ENCODE peak calls at places on chromosomes 13 and 19, in seven cellular contexts. L is uterus; H is effector CD4-positive, alpha-beta T cell; P is NCI-H1092; C is breast epithelium; E is CD4-positive, alpha-beta memory T cell; A is head of caudate nucleus. X is an unnamed sample.
A peak's percentile ranks its signal among the peaks of the same experiment; 100 is the strongest.

GRCh38 chr19:10593820-10594637 is 6.9 kb upstream of the AP1M2 start:
- DNase-seq in E (no peak), H (no peak), P (no peak), L (no peak), C (no peak), A (peak; percentile 75), X (no peak)

GRCh38 chr19:3213159-3213558 is 11.3 kb upstream of the CELF5 start:
- DNase-seq in L (no peak), H (no peak), C (no peak), A (no peak), P (no peak), E (no peak), X (no peak)

GRCh38 chr19:41156207-41156606 is 36.8 kb upstream of the CYP2S1 start:
- DNase-seq in E (no peak), A (no peak), L (no peak), H (no peak), P (no peak), C (no peak), X (no peak)

GRCh38 chr19:33389574-33390119 is 16.1 kb downstream of the CEBPG start:
- DNase-seq in P (no peak), E (no peak), C (peak; percentile 47), L (no peak), A (peak; percentile 30), H (no peak), X (no peak)

GRCh38 chr19:15015946-15016542 is 33.2 kb upstream of the CASP14 start:
- DNase-seq in E (no peak), A (no peak), L (no peak), H (no peak), P (no peak), C (no peak), X (no peak)

GRCh38 chr19:55253842-55254624 is 4.8 kb downstream of the PPP6R1 start:
- DNase-seq in C (no peak), E (peak; percentile 76), H (peak; percentile 57), L (no peak), A (no peak), P (peak; percentile 17), X (peak; percentile 85)

GRCh38 chr19:47699360-47699917 is 13.8 kb upstream of the EHD2 start:
- DNase-seq in C (peak; percentile 68), H (peak; percentile 34), E (peak; percentile 40), L (peak; percentile 56), A (no peak), P (no peak), X (no peak)

GRCh38 chr19:54481326-54481930 is 8.3 kb upstream of the CDC42EP5 start:
- DNase-seq in P (peak; percentile 43), C (no peak), E (no peak), L (no peak), H (peak; percentile 35), A (no peak), X (peak; percentile 25)

GRCh38 chr19:3407556-3408516 is 41.5 kb downstream of the NFIC start:
- DNase-seq in P (no peak), E (no peak), C (no peak), A (no peak), H (no peak), L (peak; percentile 63), X (no peak)

GRCh38 chr19:5624741-5625140 is 1.9 kb downstream of the SAFB start:
- DNase-seq in E (no peak), A (no peak), C (no peak), L (no peak), H (no peak), P (no peak), X (no peak)

GRCh38 chr19:35545855-35546381 is 492 bp downstream of the TMEM147 start:
- DNase-seq in A (no peak), L (peak; percentile 41), C (no peak), E (peak; percentile 33), P (no peak), H (peak; percentile 35), X (no peak)

GRCh38 chr13:111859361-111860105 is 207.4 kb upstream of the SOX1 start:
- DNase-seq in L (no peak), A (no peak), P (peak; percentile 11), H (no peak), C (no peak), E (no peak), X (no peak)

GRCh38 chr13:36344886-36345437 is 1.2 kb downstream of the SPART start:
- DNase-seq in C (no peak), P (no peak), H (no peak), E (peak; percentile 57), A (no peak), L (no peak), X (peak; percentile 51)

GRCh38 chr13:73720216-73720840 is 413.9 kb downstream of the KLF12 start:
- DNase-seq in L (no peak), P (no peak), C (no peak), E (no peak), H (no peak), A (no peak), X (no peak)

GRCh38 chr19:2230807-2231533 is 5.2 kb downstream of the PLEKHJ1 start:
- DNase-seq in P (no peak), E (no peak), L (no peak), A (no peak), H (no peak), C (no peak), X (no peak)

GRCh38 chr19:46714523-46715106 is 2.3 kb downstream of the PRKD2 start:
- DNase-seq in A (no peak), E (peak; percentile 80), L (no peak), C (peak; percentile 61), P (no peak), H (peak; percentile 63), X (peak; percentile 71)

GRCh38 chr13:114078501-114079451 is 53.6 kb downstream of the RASA3 start:
- DNase-seq in A (peak; percentile 29), E (no peak), L (peak; percentile 61), H (no peak), P (no peak), C (peak; percentile 49), X (no peak)

GRCh38 chr13:30039506-30039905 is 189.1 kb upstream of the UBL3 start:
- DNase-seq in E (no peak), L (no peak), H (no peak), A (no peak), P (no peak), C (no peak), X (no peak)

GRCh38 chr19:48660854-48661731 is 11.7 kb downstream of the NTN5 start:
- DNase-seq in A (peak; percentile 81), H (peak; percentile 66), E (peak; percentile 88), C (no peak), P (peak; percentile 80), L (peak; percentile 88), X (peak; percentile 98)

GRCh38 chr13:77872995-77873394 is 45.6 kb downstream of the EDNRB start:
- DNase-seq in P (no peak), E (no peak), L (no peak), C (no peak), H (no peak), A (no peak), X (no peak)

GRCh38 chr19:42325896-42326771 is 699 bp downstream of the MEGF8 start:
- DNase-seq in P (no peak), H (peak; percentile 17), A (no peak), L (no peak), C (no peak), E (no peak), X (no peak)

GRCh38 chr19:52086481-52086880 is 9.1 kb downstream of the ZNF841 start:
- DNase-seq in P (no peak), H (no peak), E (no peak), L (no peak), C (no peak), A (no peak), X (no peak)

GRCh38 chr19:35903550-35904179 is 1.3 kb downstream of the HCST start:
- DNase-seq in P (no peak), E (peak; percentile 91), H (peak; percentile 80), C (no peak), L (peak; percentile 40), A (peak; percentile 84), X (peak; percentile 96)

GRCh38 chr19:37355901-37356300 is 15.0 kb upstream of the ZNF527 start:
- DNase-seq in L (no peak), H (no peak), E (no peak), A (no peak), C (no peak), P (no peak), X (no peak)

GRCh38 chr13:24863748-24864540 is 100.0 kb downstream of the RNF17 start:
- DNase-seq in P (no peak), C (no peak), A (no peak), H (no peak), E (no peak), L (no peak), X (no peak)

GRCh38 chr19:10228925-10229324 is 2.2 kb downstream of the S1PR2 start:
- DNase-seq in E (peak; percentile 56), P (peak; percentile 33), H (peak; percentile 21), L (no peak), A (no peak), C (no peak), X (peak; percentile 27)

GRCh38 chr13:112124100-112124499 is 57.2 kb downstream of the SOX1 start:
- DNase-seq in L (no peak), A (no peak), E (no peak), H (no peak), C (no peak), P (peak; percentile 77), X (no peak)

GRCh38 chr19:2770055-2771013 is 12.7 kb downstream of the SGTA start:
- DNase-seq in L (peak; percentile 66), A (no peak), P (no peak), H (no peak), C (no peak), E (no peak), X (no peak)

GRCh38 chr19:539429-540030 is 4.3 kb upstream of the GZMM start:
- DNase-seq in E (no peak), C (no peak), L (no peak), P (no peak), H (no peak), A (no peak), X (no peak)